ENCODE peak calls at places on chromosomes 4 and X, in six cellular contexts. P is choroid plexus epithelial cell, Q is fibroblast of pulmonary artery, T is left ventricle myocardium inferior, I is uterus, U is cardiac fibroblast. W is an unnamed sample.

GRCh38 chr4:113781439-113782040 is 20.0 kb upstream of the CAMK2D start:
- DNase-seq in Q (peak; percentile 71), T (no peak), P (peak; percentile 70), U (peak; percentile 64), I (no peak), W (no peak)

GRCh38 chr4:185019451-185020292 is 1.4 kb downstream of the HELT start:
- DNase-seq in T (no peak), U (no peak), P (no peak), Q (no peak), I (no peak), W (no peak)

GRCh38 chrX:118240359-118240758 is 105.5 kb upstream of the WDR44 start:
- DNase-seq in T (peak; percentile 13), I (no peak), U (peak; percentile 72), Q (peak; percentile 47), P (no peak), W (no peak)

GRCh38 chrX:39667191-39667590 is 430.6 kb downstream of the BCOR start:
- DNase-seq in Q (no peak), P (no peak), I (no peak), U (no peak), T (no peak), W (no peak)

GRCh38 chr4:86935499-86935832 is 655 bp downstream of the AFF1 start:
- DNase-seq in P (no peak), Q (no peak), U (no peak), I (peak; percentile 62), T (no peak), W (no peak)

GRCh38 chrX:110938977-110939732 is 143.5 kb upstream of the CHRDL1 start:
- DNase-seq in T (no peak), Q (no peak), I (no peak), U (no peak), P (no peak), W (no peak)

GRCh38 chr4:188647820-188648380 is 508.7 kb downstream of the TRIML1 start:
- DNase-seq in T (no peak), I (no peak), P (no peak), U (no peak), Q (no peak), W (no peak)

GRCh38 chrX:63525491-63525890 is 174.4 kb upstream of the SPIN4 start:
- DNase-seq in P (no peak), Q (no peak), T (no peak), I (no peak), U (no peak), W (no peak)

GRCh38 chr4:2462992-2463762 is 5.7 kb upstream of the RNF4 start:
- DNase-seq in I (no peak), Q (no peak), P (no peak), T (no peak), U (no peak), W (no peak)

GRCh38 chr4:185011408-185011807 is 6.9 kb upstream of the HELT start:
- DNase-seq in P (no peak), Q (no peak), T (no peak), U (peak; percentile 46), I (no peak), W (no peak)

GRCh38 chr4:55080174-55080865 is 45.1 kb downstream of the KDR start:
- DNase-seq in T (no peak), I (no peak), U (peak; percentile 46), Q (no peak), P (peak; percentile 57), W (no peak)

GRCh38 chrX:154019633-154020499 is at the start of gene IRAK1:
- DNase-seq in I (peak; percentile 71), Q (peak; percentile 60), U (peak; percentile 69), T (peak; percentile 52), P (peak; percentile 53), W (no peak)

GRCh38 chr4:3783691-3784306 is 17.6 kb downstream of the ADRA2C start:
- DNase-seq in I (no peak), P (peak; percentile 3), T (no peak), U (no peak), Q (no peak), W (no peak)
- TF ChIP-seq CTCF in I (no peak), P (peak; percentile 28), T (peak; percentile 47), U (no peak), Q (no peak), W (no peak)

DNA sequence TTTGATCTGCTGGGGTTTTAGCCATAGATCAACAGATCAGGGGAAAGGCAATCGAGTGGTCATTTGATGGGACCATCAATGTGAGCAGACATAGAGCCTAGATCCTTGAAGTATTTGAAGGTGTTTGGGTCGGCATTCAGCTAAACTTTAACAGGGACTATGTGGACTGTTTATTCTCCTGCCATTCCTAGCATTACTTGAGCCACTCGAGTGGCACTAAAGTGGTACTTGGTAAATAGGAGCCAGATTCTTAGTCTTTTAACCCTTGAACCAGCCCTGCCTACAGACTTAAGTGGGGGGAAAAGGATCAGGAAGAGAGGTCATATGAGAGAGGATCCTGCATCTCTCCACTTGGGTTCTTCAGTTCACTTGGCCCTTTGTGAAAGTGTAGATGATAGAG is 3.8 kb downstream of the MSN start:
- DNase-seq in Q (no peak), U (no peak), P (no peak), I (no peak), T (no peak), W (no peak)
- H3K4me3 ChIP-seq in Q (peak overlapping the region; percentile 28), U (no peak overlapping the region), P (no peak overlapping the region), I (no peak overlapping the region), T (peak overlapping the region; percentile 37), W (no peak overlapping the region)

GRCh38 chrX:47831788-47832187 is 4.9 kb upstream of the ZNF81 start:
- DNase-seq in U (peak; percentile 33), Q (peak; percentile 48), I (no peak), P (peak; percentile 41), T (peak; percentile 18), W (peak; percentile 21)
- TF ChIP-seq CTCF in U (peak; percentile 60), Q (peak; percentile 57), I (peak; percentile 12), P (peak; percentile 67), T (peak; percentile 63), W (peak; percentile 70)

GRCh38 chrX:31316340-31316991 is 244.6 kb upstream of the FTHL17 start:
- DNase-seq in U (no peak), T (no peak), I (no peak), P (no peak), Q (no peak), W (no peak)
- H3K4me3 ChIP-seq in U (no peak overlapping the region), T (no peak overlapping the region), I (no peak overlapping the region), P (no peak overlapping the region), Q (no peak overlapping the region), W (no peak overlapping the region)

DNA sequence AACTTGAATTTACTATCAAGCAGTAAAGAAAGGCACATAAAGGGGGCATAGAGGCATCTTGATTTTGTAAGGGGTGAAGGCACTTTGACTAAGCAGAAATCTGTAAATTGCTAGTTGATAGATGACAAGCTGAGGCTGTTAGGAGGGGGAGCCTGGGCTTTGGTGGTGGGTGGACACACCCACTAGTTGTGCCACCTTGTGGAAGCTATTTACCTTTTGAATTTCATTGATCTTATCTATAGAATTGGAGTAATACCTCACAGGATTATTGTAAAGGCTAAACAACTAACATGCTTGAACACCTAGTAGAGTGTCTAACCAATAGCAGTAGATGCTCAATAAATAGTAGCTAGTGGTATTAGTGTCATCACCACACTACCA is 142.8 kb upstream of the KCNIP4 start:
- DNase-seq in Q (no peak), P (no peak), I (no peak), U (no peak), T (no peak), W (no peak)
- TF ChIP-seq CTCF in Q (no peak), P (no peak), I (no peak), U (no peak), T (no peak), W (no peak)

GRCh38 chr4:109303141-109303499 is 662 bp upstream of the COL25A1 start:
- DNase-seq in Q (peak; percentile 20), U (peak; percentile 15), P (peak; percentile 15), T (no peak), I (peak; percentile 14), W (no peak)
- H3K4me3 ChIP-seq in Q (peak overlapping the region; percentile 49), U (peak overlapping the region; percentile 32), P (peak overlapping the region; percentile 56), T (peak overlapping the region; percentile 76), I (peak overlapping the region; percentile 47), W (no peak overlapping the region)

DNA sequence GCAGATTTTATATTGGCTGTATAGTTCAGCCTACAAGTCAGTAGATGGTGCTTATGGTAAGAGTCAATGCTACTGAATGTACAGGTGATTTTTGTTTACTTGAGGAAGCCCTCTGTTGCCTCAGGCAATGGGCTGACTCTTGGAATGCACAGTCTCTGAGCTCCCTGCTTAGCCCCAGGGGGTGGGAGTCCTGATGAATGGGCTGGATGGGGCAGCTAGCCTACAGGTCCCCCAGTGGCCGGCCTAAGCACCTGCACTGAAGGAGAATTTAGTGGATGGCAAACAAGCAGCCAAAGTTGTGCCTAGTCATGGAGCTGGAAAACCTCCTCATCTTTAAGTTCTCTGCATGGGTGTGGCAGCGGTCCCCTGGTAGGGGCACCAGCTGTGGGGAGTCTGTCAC is 101.8 kb upstream of the CXorf51B start:
- DNase-seq in T (no peak), P (no peak), U (no peak), I (no peak), Q (no peak), W (no peak)
- TF ChIP-seq CTCF in T (no peak), P (no peak), U (no peak), I (no peak), Q (no peak), W (peak; percentile 2)

DNA sequence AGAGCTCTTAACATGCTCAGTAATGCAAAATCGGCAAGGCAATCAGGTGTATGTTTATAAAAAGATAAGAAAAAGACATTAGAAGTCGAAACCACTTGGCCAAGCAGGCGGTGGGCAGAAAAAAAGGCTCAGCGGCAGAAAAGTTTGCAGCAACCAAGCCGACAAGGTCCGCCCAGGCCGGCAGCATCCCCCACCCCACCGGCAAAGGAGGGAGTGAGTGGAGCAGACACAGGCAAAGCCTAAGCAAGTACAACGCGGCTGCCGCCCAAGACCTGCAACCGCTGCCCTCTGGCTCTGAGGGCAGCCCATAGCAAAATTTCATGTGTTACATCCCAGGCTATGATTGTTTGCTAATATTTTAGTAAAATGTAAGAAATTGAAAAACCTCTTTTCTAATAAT is 125.4 kb upstream of the ZCCHC13 start:
- DNase-seq in Q (no peak), T (no peak), P (no peak), U (no peak), I (no peak), W (no peak)
- H3K4me3 ChIP-seq in Q (no peak overlapping the region), T (no peak overlapping the region), P (no peak overlapping the region), U (no peak overlapping the region), I (no peak overlapping the region), W (no peak overlapping the region)

GRCh38 chr4:92175250-92175649 is 128.5 kb upstream of the GRID2 start:
- DNase-seq in I (no peak), T (no peak), P (no peak), U (no peak), Q (no peak), W (no peak)

GRCh38 chr4:92170340-92170739 is 133.4 kb upstream of the GRID2 start:
- DNase-seq in Q (no peak), U (no peak), T (no peak), I (no peak), P (no peak), W (no peak)

GRCh38 chr4:92172203-92172602 is 131.6 kb upstream of the GRID2 start:
- DNase-seq in U (peak; percentile 3), Q (peak; percentile 19), P (peak; percentile 21), I (no peak), T (no peak), W (no peak)
- TF ChIP-seq CTCF in U (peak; percentile 33), Q (peak; percentile 39), P (peak; percentile 42), I (no peak), T (no peak), W (peak; percentile 23)

W was measured in LNCaP clone FGC.